ENCODE peak calls at places on chromosome 2, in nine cellular contexts. T is lung, S is HFFc6, E is IMR-90, G is K562, Q is body of pancreas, V is choroid plexus epithelial cell, B is transverse colon, O is epithelial cell of esophagus. C is an unnamed sample.
A peak's percentile ranks its signal among the peaks of the same experiment; 100 is the strongest.

GRCh38 chr2:239813261-239814135 is 211.6 kb downstream of the NDUFA10 start:
- DNase-seq in T (no peak), S (no peak), E (no peak), G (no peak), Q (peak; percentile 18), V (no peak), B (no peak), O (no peak), C (no peak)

GRCh38 chr2:239257511-239257937 is 143.3 kb downstream of the HDAC4 start:
- DNase-seq in T (no peak), S (peak; percentile 91), E (peak; percentile 96), G (peak; percentile 76), Q (no peak), V (peak; percentile 93), B (no peak), O (peak; percentile 83), C (peak; percentile 39)

GRCh38 chr2:58099097-58099769 is 52.6 kb downstream of the VRK2 start:
- DNase-seq in T (no peak), S (no peak), E (no peak), G (no peak), Q (peak; percentile 28), V (no peak), B (no peak), O (no peak), C (no peak)

GRCh38 chr2:153145470-153145869 is 333.1 kb downstream of the RPRM start:
- DNase-seq in T (no peak), S (no peak), E (no peak), G (no peak), Q (peak; percentile 65), V (no peak), B (no peak), O (no peak), C (no peak)

GRCh38 chr2:239322414-239323086 is 78.3 kb downstream of the HDAC4 start:
- DNase-seq in T (no peak), S (peak; percentile 45), E (peak; percentile 77), G (peak; percentile 27), Q (no peak), V (peak; percentile 33), B (peak; percentile 70), O (no peak), C (peak; percentile 50)

GRCh38 chr2:232522014-232522854 is 2.0 kb downstream of the PRSS56 start:
- DNase-seq in T (peak; percentile 41), S (no peak), E (no peak), G (peak; percentile 38), Q (peak; percentile 40), V (peak; percentile 15), B (peak; percentile 57), O (peak; percentile 38), C (peak; percentile 63)

GRCh38 chr2:8225257-8225656 is 456.6 kb upstream of the ID2 start:
- DNase-seq in T (no peak), S (no peak), E (no peak), G (no peak), Q (no peak), V (no peak), B (no peak), O (no peak), C (no peak)

GRCh38 chr2:67388680-67389079 is 8.5 kb upstream of the ETAA1 start:
- DNase-seq in T (no peak), S (no peak), E (no peak), G (no peak), Q (no peak), V (no peak), B (no peak), O (no peak), C (no peak)

GRCh38 chr2:208609166-208609804 is 202.7 kb downstream of the PTH2R start:
- DNase-seq in T (no peak), S (no peak), E (no peak), G (peak; percentile 35), Q (no peak), V (no peak), B (no peak), O (no peak), C (no peak)

GRCh38 chr2:219739866-219740440 is 112.5 kb downstream of the SLC4A3 start:
- DNase-seq in T (no peak), S (no peak), E (no peak), G (no peak), Q (no peak), V (no peak), B (no peak), O (no peak), C (no peak)

GRCh38 chr2:1010373-1011017 is 59.8 kb downstream of the SNTG2 start:
- DNase-seq in T (no peak), S (no peak), E (no peak), G (no peak), Q (peak; percentile 15), V (peak; percentile 13), B (no peak), O (no peak), C (no peak)

GRCh38 chr2:108909917-108910515 is 79.0 kb downstream of the EDAR start:
- DNase-seq in T (no peak), S (no peak), E (no peak), G (no peak), Q (no peak), V (no peak), B (no peak), O (no peak), C (no peak)

GRCh38 chr2:214731008-214731407 is 78.5 kb downstream of the BARD1 start:
- DNase-seq in T (no peak), S (no peak), E (no peak), G (no peak), Q (no peak), V (peak; percentile 72), B (no peak), O (no peak), C (no peak)

GRCh38 chr2:8639122-8639635 is 42.7 kb upstream of the ID2 start:
- DNase-seq in T (no peak), S (no peak), E (no peak), G (no peak), Q (no peak), V (no peak), B (no peak), O (no peak), C (no peak)

DNA sequence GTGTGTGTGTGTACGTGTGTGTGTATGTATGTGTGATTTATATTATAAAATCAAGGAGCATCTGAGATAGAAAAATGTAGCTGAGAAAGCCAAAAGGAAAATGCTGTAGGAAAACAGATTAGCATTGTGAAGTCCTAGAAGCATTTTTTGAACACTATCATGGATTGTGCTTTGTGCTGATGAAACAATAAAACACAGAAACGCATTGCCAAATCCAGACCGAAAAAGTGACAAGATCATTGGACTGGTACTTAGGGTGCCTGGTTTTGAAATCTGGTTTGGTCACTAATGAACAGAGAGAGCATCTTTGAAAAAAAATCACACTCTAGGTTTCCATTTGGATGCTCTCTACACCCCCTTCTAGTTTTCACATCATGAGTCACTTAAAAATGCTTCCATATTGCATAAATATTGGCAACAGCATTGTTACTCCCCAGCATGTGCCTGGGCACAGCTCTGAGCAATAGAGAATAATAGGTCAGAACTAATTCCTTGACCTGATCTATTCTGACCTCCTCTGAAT is 214.6 kb upstream of the LRRTM1 start:
- DNase-seq in T (no peak), S (no peak), E (no peak), G (no peak), Q (no peak), V (no peak), B (no peak), O (no peak), C (no peak)
- TF ChIP-seq CTCF in T (no peak), S (no peak), E (no peak), G (no peak), Q (no peak), V (no peak), B (no peak), O (no peak), C (no peak)

DNA sequence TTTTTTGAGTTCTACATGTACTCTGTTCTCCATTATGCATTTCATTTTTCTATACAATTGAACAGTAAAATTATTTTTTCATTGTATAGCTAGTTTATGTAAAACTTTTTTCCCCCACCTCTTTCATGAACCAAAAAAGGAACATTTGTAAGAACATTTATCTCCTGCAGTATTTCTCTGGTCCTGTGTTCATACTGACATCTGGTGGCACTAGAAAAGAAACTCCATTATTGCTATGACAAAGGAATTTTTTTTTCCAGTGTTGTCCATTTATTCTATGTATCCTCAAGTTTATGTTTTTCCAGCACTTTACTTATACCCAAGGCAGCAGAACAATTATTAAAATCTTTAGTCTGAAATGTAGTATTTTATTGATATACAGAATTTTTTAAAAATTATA is 27.4 kb upstream of the CHAC2 start:
- DNase-seq in T (no peak), S (peak; percentile 40), E (peak; percentile 64), G (peak; percentile 32), Q (no peak), V (peak; percentile 73), B (no peak), O (peak; percentile 31), C (no peak)
- TF ChIP-seq CTCF in T (no peak), S (peak; percentile 80), E (peak; percentile 71), G (peak; percentile 18), Q (no peak), V (peak; percentile 54), B (peak; percentile 27), O (peak; percentile 32), C (no peak)

GRCh38 chr2:102253753-102254150 is 57.6 kb upstream of the IL1RL1 start:
- DNase-seq in T (no peak), S (no peak), E (peak; percentile 38), G (no peak), Q (no peak), V (peak; percentile 70), B (no peak), O (no peak), C (no peak)
- TF ChIP-seq CTCF in T (no peak), S (peak; percentile 57), E (peak; percentile 49), G (no peak), Q (no peak), V (peak; percentile 45), B (no peak), O (no peak), C (no peak)

GRCh38 chr2:35873921-35874320 is 481.7 kb upstream of the CRIM1 start:
- DNase-seq in T (no peak), S (no peak), E (no peak), G (no peak), Q (no peak), V (no peak), B (no peak), O (no peak), C (no peak)

DNA sequence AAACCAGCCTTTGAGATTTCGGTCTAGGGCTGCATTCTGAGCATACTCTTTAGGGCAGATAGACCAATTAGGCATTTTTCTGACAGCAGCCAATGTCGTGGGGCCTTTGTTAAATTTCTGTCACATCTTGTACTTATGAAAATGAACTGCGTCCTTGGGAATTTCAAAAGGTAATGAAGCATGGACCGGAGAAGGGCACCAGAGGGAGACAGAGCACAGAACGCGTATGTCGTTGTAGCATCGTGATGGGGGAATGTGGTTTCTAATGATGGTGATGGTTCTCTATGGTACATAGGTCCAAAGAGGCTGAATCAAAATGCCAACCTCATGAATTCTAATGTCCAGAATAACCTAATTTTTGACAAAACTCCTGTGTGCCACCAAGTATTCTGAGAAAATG is 483.9 kb upstream of the CRIM1 start:
- DNase-seq in T (no peak), S (no peak), E (no peak), G (no peak), Q (no peak), V (no peak), B (no peak), O (no peak), C (no peak)
- TF ChIP-seq CTCF in T (no peak), S (peak; percentile 42), E (no peak), G (no peak), Q (no peak), V (peak; percentile 12), B (no peak), O (no peak), C (no peak)